ENCODE peak calls at places on chromosome 16, in five cellular contexts. One of them, this sample, is unnamed. For H3K4me1, the result is how much of the 10 kb centered on the place peaks cover.

GRCh38 chr16:68275611-68276191 is 11.4 kb downstream of the SLC7A6 start:
- DNase-seq in heart left ventricle: no peak
- DNase-seq in H1: no peak
- DNase-seq in HAP-1: no peak
- DNase-seq in ovary: no peak
- DNase-seq in this sample: no peak

GRCh38 chr16:49003992-49004391 is 277.6 kb downstream of the CBLN1 start:
- DNase-seq in heart left ventricle: no peak
- DNase-seq in H1: no peak
- DNase-seq in HAP-1: no peak
- DNase-seq in ovary: no peak
- DNase-seq in this sample: no peak

GRCh38 chr16:67028167-67028554 is 788 bp upstream of the CBFB start:
- DNase-seq in heart left ventricle: no peak
- DNase-seq in ovary: no peak
- DNase-seq in HAP-1: no peak
- DNase-seq in H1: no peak
- DNase-seq in this sample: no peak

GRCh38 chr16:50555269-50555875 is 7.2 kb downstream of the NKD1 start:
- DNase-seq in ovary: no peak
- DNase-seq in HAP-1: no peak
- DNase-seq in H1: no peak
- DNase-seq in heart left ventricle: no peak
- DNase-seq in this sample: no peak

GRCh38 chr16:46789499-46790414 is 41.2 kb downstream of the C16orf87 start:
- DNase-seq in heart left ventricle: peak
- DNase-seq in HAP-1: no peak
- DNase-seq in H1: peak
- DNase-seq in ovary: peak
- DNase-seq in this sample: peak

GRCh38 chr16:997440-998051 is 16.0 kb downstream of the SOX8 start:
- DNase-seq in H1: peak
- DNase-seq in ovary: no peak
- DNase-seq in heart left ventricle: no peak
- DNase-seq in HAP-1: no peak
- DNase-seq in this sample: no peak

GRCh38 chr16:12228607-12229499 is 252.3 kb downstream of the SNX29 start:
- DNase-seq in HAP-1: peak
- DNase-seq in H1: peak
- DNase-seq in heart left ventricle: no peak
- DNase-seq in ovary: peak
- DNase-seq in this sample: peak

GRCh38 chr16:71916397-71916920 is 21.1 kb downstream of the IST1 start:
- DNase-seq in heart left ventricle: no peak
- DNase-seq in ovary: no peak
- DNase-seq in H1: no peak
- DNase-seq in HAP-1: no peak
- DNase-seq in this sample: no peak

GRCh38 chr16:11655655-11656054 is 12.6 kb upstream of the SNN start:
- DNase-seq in HAP-1: no peak
- DNase-seq in ovary: no peak
- DNase-seq in H1: no peak
- DNase-seq in heart left ventricle: no peak
- DNase-seq in this sample: no peak

GRCh38 chr16:2482181-2483107 is 7.5 kb downstream of the TBC1D24 start:
- DNase-seq in heart left ventricle: peak
- DNase-seq in ovary: peak
- DNase-seq in HAP-1: no peak
- DNase-seq in H1: no peak
- DNase-seq in this sample: no peak

GRCh38 chr16:19135896-19136438 is 22.2 kb downstream of the ITPRIPL2 start:
- DNase-seq in HAP-1: no peak
- DNase-seq in H1: no peak
- DNase-seq in heart left ventricle: no peak
- DNase-seq in ovary: no peak
- DNase-seq in this sample: no peak

GRCh38 chr16:81714593-81714992 is 64.5 kb upstream of the PLCG2 start:
- DNase-seq in heart left ventricle: no peak
- DNase-seq in ovary: no peak
- DNase-seq in H1: no peak
- DNase-seq in HAP-1: no peak
- DNase-seq in this sample: no peak

GRCh38 chr16:21218135-21218534 is 6.8 kb upstream of the ZP2 start:
- DNase-seq in HAP-1: no peak
- DNase-seq in heart left ventricle: no peak
- DNase-seq in ovary: no peak
- DNase-seq in H1: no peak
- DNase-seq in this sample: no peak

DNA sequence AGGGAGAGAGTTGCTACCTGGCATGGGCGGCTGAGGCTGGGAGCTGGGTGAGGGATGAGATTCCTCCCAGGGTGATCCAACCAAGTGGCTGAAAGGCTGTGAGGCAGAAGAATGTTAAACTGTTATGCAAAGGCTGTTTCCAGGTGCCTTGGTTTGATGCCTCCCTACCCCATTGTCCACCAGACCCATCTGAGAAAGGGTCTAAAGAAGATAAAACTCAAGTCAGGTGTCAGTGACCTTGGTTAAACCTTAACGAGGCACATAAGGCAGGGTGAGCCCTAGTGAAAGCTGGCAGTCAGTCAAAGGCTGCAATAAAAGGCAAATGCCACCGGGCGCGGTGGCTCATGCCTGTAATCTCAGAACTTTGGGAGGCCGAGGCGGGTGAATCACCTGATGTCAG is 23.8 kb downstream of the LDHD start:
- DNase-seq in H1: no peak
- DNase-seq in ovary: no peak
- DNase-seq in heart left ventricle: peak
- DNase-seq in HAP-1: no peak
- DNase-seq in this sample: no peak
- H3K4me1 ChIP-seq in H1: under half
- H3K4me1 ChIP-seq in ovary: under half
- H3K4me1 ChIP-seq in heart left ventricle: under half
- H3K4me1 ChIP-seq in HAP-1: under half
- H3K4me1 ChIP-seq in this sample: under half

DNA sequence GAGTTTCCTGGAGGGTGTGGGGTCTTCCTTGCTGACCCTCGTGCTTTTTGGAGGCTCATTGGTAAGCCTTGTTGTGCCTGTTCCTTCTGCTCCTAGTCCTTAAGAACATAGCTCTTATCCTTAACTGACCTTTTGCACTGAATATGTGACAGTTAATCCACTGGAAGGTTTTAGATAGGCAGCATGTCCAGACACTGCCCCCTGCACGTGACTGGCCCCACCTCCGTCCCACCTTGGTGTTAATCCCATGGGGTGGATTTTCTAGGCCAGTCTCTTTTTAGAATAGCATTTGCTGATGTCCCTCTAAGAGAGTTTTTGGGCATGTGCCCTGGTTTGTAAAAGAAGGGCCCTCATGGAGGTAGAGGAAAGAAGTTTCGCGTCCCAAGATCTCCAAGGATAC is 58.3 kb downstream of the RBFOX1 start:
- DNase-seq in H1: no peak
- DNase-seq in ovary: no peak
- DNase-seq in HAP-1: no peak
- DNase-seq in heart left ventricle: no peak
- DNase-seq in this sample: no peak
- H3K4me1 ChIP-seq in H1: under half
- H3K4me1 ChIP-seq in ovary: under half
- H3K4me1 ChIP-seq in HAP-1: under half
- H3K4me1 ChIP-seq in heart left ventricle: under half
- H3K4me1 ChIP-seq in this sample: under half

GRCh38 chr16:31873556-31874353 is at the start of gene ZNF267:
- DNase-seq in HAP-1: peak
- DNase-seq in heart left ventricle: peak
- DNase-seq in H1: peak
- DNase-seq in ovary: peak
- DNase-seq in this sample: peak
- H3K4me1 ChIP-seq in HAP-1: under half
- H3K4me1 ChIP-seq in heart left ventricle: under half
- H3K4me1 ChIP-seq in H1: under half
- H3K4me1 ChIP-seq in ovary: under half
- H3K4me1 ChIP-seq in this sample: under half

GRCh38 chr16:85460983-85461813 is 151.9 kb upstream of the GSE1 start:
- DNase-seq in HAP-1: peak
- DNase-seq in H1: no peak
- DNase-seq in ovary: peak
- DNase-seq in heart left ventricle: no peak
- DNase-seq in this sample: no peak
- H3K4me1 ChIP-seq in HAP-1: under half
- H3K4me1 ChIP-seq in H1: under half
- H3K4me1 ChIP-seq in ovary: half or more
- H3K4me1 ChIP-seq in heart left ventricle: under half
- H3K4me1 ChIP-seq in this sample: under half

DNA sequence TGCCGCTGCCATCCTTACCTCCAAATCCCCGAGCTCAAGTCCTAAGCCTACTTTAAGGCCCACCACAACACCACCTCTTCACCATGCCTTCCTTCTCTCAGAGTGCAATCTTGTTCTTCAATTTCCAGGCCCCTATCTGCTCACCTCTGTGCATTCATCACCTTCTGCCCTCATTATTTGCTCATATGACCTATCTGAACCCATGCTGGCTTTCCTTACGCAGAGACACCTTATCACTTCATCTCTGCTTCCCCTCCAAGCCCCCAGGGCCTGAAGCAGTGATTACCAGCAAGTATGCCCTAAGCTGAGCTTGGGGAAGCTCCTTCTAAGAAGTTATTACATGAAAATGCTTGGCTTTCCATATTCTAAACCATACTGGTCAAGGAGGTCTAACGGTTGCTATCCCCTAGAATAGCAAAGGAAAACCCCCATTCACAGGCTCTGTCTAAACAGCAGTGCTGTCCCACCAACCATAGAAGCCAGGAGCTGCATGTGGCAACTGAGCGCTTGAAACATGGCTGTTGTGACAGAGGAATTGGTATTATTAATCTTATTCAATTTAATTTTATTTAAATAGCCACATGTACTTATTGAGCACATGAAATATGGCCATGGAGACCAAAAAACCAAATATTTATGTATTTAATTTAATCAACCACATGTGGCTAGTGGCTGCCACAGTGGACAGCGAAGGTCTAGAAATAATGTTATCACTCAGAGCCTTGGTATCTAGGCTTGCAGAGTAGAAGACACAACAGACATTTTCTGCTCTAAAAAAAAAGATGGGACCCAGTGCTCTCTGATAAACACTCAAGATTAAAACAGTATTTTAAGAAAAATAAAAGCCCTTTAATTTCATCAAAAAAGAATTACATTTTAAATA is 13.9 kb downstream of the USP7 start:
- DNase-seq in HAP-1: no peak
- DNase-seq in H1: no peak
- DNase-seq in heart left ventricle: no peak
- DNase-seq in ovary: no peak
- DNase-seq in this sample: no peak
- H3K4me1 ChIP-seq in HAP-1: under half
- H3K4me1 ChIP-seq in H1: under half
- H3K4me1 ChIP-seq in heart left ventricle: under half
- H3K4me1 ChIP-seq in ovary: under half
- H3K4me1 ChIP-seq in this sample: under half

DNA sequence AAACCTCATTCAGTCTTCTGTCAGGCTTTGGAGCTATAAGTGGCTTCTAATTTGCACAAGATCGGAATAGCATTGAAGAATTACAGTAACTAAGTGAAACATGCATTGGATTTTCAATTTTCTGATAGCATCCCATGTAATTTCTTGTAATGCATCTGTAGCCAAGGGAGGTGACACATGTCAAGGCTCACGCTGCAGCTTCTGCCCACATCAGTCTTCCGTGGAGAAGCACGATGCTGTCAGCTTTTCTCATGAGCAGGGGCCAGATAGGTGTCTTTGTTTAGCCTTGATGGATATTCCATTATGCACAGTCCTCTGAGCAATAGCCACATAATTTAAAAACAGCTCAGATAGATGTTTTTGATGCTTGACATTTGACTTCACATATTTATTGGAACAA is 1046.8 kb upstream of the EEF2KMT start:
- DNase-seq in ovary: no peak
- DNase-seq in heart left ventricle: no peak
- DNase-seq in HAP-1: no peak
- DNase-seq in H1: no peak
- DNase-seq in this sample: no peak
- H3K4me1 ChIP-seq in ovary: under half
- H3K4me1 ChIP-seq in heart left ventricle: under half
- H3K4me1 ChIP-seq in HAP-1: under half
- H3K4me1 ChIP-seq in H1: under half
- H3K4me1 ChIP-seq in this sample: under half

GRCh38 chr16:27449434-27450188 is 47.6 kb downstream of the IL21R start:
- DNase-seq in ovary: no peak
- DNase-seq in heart left ventricle: peak
- DNase-seq in H1: no peak
- DNase-seq in HAP-1: no peak
- DNase-seq in this sample: no peak

GRCh38 chr16:27448531-27449433 is 46.8 kb downstream of the IL21R start:
- DNase-seq in H1: no peak
- DNase-seq in heart left ventricle: peak
- DNase-seq in ovary: no peak
- DNase-seq in HAP-1: no peak
- DNase-seq in this sample: no peak

GRCh38 chr16:27452569-27453475 is 50.8 kb downstream of the IL21R start:
- DNase-seq in HAP-1: no peak
- DNase-seq in heart left ventricle: peak
- DNase-seq in H1: no peak
- DNase-seq in ovary: no peak
- DNase-seq in this sample: no peak

GRCh38 chr16:27453476-27453825 is 51.5 kb downstream of the IL21R start:
- DNase-seq in H1: no peak
- DNase-seq in ovary: no peak
- DNase-seq in HAP-1: no peak
- DNase-seq in heart left ventricle: no peak
- DNase-seq in this sample: no peak

GRCh38 chr16:27450836-27451341 is 48.9 kb downstream of the IL21R start:
- DNase-seq in ovary: no peak
- DNase-seq in H1: no peak
- DNase-seq in heart left ventricle: peak
- DNase-seq in HAP-1: no peak
- DNase-seq in this sample: no peak
- H3K4me1 ChIP-seq in ovary: under half
- H3K4me1 ChIP-seq in H1: under half
- H3K4me1 ChIP-seq in heart left ventricle: under half
- H3K4me1 ChIP-seq in HAP-1: under half
- H3K4me1 ChIP-seq in this sample: under half

GRCh38 chr16:3873482-3874173 is 6.9 kb downstream of the CREBBP start:
- DNase-seq in heart left ventricle: no peak
- DNase-seq in H1: no peak
- DNase-seq in ovary: no peak
- DNase-seq in HAP-1: no peak
- DNase-seq in this sample: no peak

GRCh38 chr16:3868967-3869366 is 11.5 kb downstream of the CREBBP start:
- DNase-seq in heart left ventricle: no peak
- DNase-seq in ovary: no peak
- DNase-seq in HAP-1: no peak
- DNase-seq in H1: no peak
- DNase-seq in this sample: no peak

GRCh38 chr16:3874242-3874641 is 6.3 kb downstream of the CREBBP start:
- DNase-seq in heart left ventricle: no peak
- DNase-seq in H1: no peak
- DNase-seq in ovary: no peak
- DNase-seq in HAP-1: no peak
- DNase-seq in this sample: no peak

GRCh38 chr16:3874794-3875692 is 5.5 kb downstream of the CREBBP start:
- DNase-seq in ovary: no peak
- DNase-seq in H1: no peak
- DNase-seq in HAP-1: no peak
- DNase-seq in heart left ventricle: no peak
- DNase-seq in this sample: no peak

GRCh38 chr16:3872216-3872895 is 8.2 kb downstream of the CREBBP start:
- DNase-seq in H1: no peak
- DNase-seq in ovary: no peak
- DNase-seq in HAP-1: peak
- DNase-seq in heart left ventricle: no peak
- DNase-seq in this sample: no peak
- H3K4me1 ChIP-seq in H1: under half
- H3K4me1 ChIP-seq in ovary: under half
- H3K4me1 ChIP-seq in HAP-1: under half
- H3K4me1 ChIP-seq in heart left ventricle: half or more
- H3K4me1 ChIP-seq in this sample: under half